ENCODE peak calls at places on chromosomes 13 and 19, in four cellular contexts. G is HepG2, N is K562, H is GM12878. S is an unnamed sample.

GRCh38 chr19:39817888-39818561 is 15.9 kb downstream of the DYRK1B start:
- DNase-seq in G (no peak), N (no peak), H (no peak), S (no peak)

GRCh38 chr13:38686635-38687245 is at the start of gene FREM2:
- DNase-seq in G (no peak), N (no peak), H (no peak), S (peak)

GRCh38 chr19:16325161-16325527 is 518 bp downstream of the KLF2 start:
- DNase-seq in G (no peak), N (peak), H (no peak), S (peak)

GRCh38 chr19:6730153-6730804 is 7.1 kb downstream of the GPR108 start:
- DNase-seq in G (peak), N (peak), H (no peak), S (peak)

GRCh38 chr13:76225815-76226489 is 589.8 kb downstream of the LMO7 start:
- DNase-seq in G (no peak), N (no peak), H (no peak), S (no peak)

GRCh38 chr13:40319699-40320586 is 346.5 kb downstream of the FOXO1 start:
- DNase-seq in G (no peak), N (no peak), H (no peak), S (no peak)

GRCh38 chr13:108572782-108573211 is 56.6 kb upstream of the MYO16 start:
- DNase-seq in G (no peak), N (peak), H (no peak), S (no peak)

GRCh38 chr13:87129602-87130300 is 541.4 kb upstream of the SLITRK5 start:
- DNase-seq in G (no peak), N (no peak), H (no peak), S (no peak)

GRCh38 chr13:98371624-98372023 is 194.6 kb upstream of the RNF113B start:
- DNase-seq in G (no peak), N (no peak), H (no peak), S (no peak)

GRCh38 chr19:18659281-18660050 is 22.6 kb downstream of the KLHL26 start:
- DNase-seq in G (no peak), N (no peak), H (no peak), S (no peak)

GRCh38 chr19:57269515-57270250 is 10.6 kb upstream of the ZNF460 start:
- DNase-seq in G (no peak), N (no peak), H (peak), S (no peak)

GRCh38 chr19:46659151-46660007 is 1.6 kb downstream of the DACT3 start:
- DNase-seq in G (no peak), N (peak), H (no peak), S (peak)

GRCh38 chr13:94009696-94010095 is 469.8 kb downstream of the DCT start:
- DNase-seq in G (no peak), N (no peak), H (no peak), S (no peak)
- TF ChIP-seq NR2C2 in G (no peak), N (no peak), H (no peak), S (no peak)

GRCh38 chr13:80237646-80238045 is 103.3 kb downstream of the SPRY2 start:
- DNase-seq in G (no peak), N (no peak), H (no peak), S (no peak)
- TF ChIP-seq NR2C2 in G (no peak), N (no peak), H (no peak), S (no peak)

DNA sequence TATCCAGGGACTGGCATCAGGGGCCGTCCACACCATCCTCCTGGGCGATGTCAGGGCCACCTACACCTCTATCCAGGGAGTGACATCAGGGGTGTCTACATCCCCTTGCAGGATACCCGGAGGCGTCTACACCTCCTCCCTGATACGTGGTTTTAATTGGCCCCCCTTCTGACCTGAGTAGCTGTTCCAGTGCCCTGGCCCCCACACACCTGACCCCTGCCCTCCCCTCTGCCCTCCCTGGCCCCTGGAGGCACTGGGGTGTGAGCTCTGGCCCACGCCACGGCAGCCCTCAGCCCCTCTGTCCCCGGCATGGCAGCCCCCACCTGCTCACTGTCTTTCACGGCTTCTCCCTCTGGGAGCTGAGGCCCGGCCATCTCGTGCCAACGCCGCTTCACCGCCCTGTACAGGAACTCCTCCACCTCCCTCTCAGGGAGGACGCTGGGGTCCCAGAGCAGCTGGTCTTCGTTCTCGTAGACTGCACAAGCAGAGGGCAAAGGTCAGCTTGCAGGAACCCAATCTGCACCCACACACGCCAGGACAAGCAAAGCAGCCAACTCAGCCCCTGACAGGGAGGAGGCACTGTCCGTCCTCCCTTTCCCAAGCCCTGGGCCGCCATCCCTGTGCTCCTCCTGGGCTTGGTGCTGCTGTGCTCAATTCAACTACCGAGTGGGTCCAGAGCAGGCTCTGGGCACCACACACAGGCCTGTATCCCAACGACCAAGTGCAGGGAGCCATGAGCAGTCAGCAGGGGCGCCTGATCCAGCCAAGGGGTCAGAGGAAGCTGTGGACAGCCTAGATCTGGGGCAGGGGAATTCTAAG is 22.2 kb upstream of the PLPP2 start:
- DNase-seq in G (no peak), N (no peak), H (no peak), S (no peak)
- TF ChIP-seq NR2C2 in G (no peak), N (no peak), H (no peak), S (no peak)

GRCh38 chr19:50647879-50648615 is 1.2 kb upstream of the C19orf81 start:
- DNase-seq in G (no peak), N (no peak), H (peak), S (no peak)

GRCh38 chr19:50652722-50653121 is 3.5 kb downstream of the C19orf81 start:
- DNase-seq in G (no peak), N (no peak), H (no peak), S (no peak)

GRCh38 chr19:50651174-50651573 is 1.9 kb downstream of the C19orf81 start:
- DNase-seq in G (no peak), N (no peak), H (no peak), S (no peak)

GRCh38 chr19:50648659-50649058 is 586 bp upstream of the C19orf81 start:
- DNase-seq in G (no peak), N (no peak), H (no peak), S (no peak)

DNA sequence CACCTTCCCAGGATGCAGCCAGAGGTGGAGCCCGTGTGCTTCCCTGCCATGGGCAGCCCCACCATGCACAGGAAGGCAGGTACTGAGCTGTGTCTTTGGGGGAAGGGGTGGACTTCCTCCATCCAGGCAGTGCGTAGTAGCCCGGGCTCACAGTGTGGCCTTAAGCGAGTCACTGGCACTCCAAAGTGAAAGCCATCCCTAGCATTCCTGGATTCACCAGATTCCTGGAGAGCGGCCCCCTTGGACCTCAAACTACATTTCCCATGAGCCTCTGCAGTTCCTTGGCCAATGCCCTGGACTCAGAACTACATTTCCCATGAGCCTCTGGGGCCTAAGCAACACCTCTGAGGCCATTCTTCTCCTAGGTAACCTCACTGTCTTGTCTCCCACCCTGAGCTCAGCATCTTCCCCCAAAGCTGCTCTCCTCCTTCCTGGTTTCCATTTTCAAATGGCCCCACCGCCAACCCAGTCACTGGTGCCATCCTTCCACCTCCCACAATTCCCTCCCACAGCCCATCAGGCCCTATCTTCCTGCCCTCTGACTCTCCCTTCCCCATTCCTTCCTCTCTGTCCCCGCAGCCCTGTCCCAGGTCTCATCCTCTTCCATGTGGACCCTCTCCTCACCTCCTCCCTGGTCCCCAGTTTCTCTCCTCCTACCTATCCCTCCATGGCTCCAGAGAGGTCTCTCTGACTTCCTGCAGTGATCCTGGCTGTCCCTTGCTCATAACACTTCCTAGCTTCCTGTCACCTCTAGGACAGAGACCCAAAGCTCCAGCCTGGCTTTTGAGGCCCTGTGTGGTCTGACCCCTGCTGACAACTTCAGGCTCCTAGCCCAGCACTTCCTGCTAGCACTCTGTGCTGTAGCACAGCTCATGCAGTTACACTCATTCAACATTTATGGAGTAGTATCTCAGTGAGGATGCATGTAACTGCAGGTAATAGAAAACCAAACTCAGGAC is at the start of gene C19orf81:
- DNase-seq in G (no peak), N (peak), H (no peak), S (peak)
- TF ChIP-seq NR2C2 in G (no peak), N (peak), H (no peak), S (no peak)

GRCh38 chr13:96940961-96941360 is 53.3 kb downstream of the OXGR1 start:
- DNase-seq in G (no peak), N (no peak), H (no peak), S (no peak)
- TF ChIP-seq NR2C2 in G (no peak), N (no peak), H (no peak), S (no peak)

GRCh38 chr13:64591981-64592380 is 2638.2 kb downstream of the PCDH9 start:
- DNase-seq in G (no peak), N (no peak), H (no peak), S (no peak)
- TF ChIP-seq NR2C2 in G (no peak), N (no peak), H (no peak), S (no peak)

DNA sequence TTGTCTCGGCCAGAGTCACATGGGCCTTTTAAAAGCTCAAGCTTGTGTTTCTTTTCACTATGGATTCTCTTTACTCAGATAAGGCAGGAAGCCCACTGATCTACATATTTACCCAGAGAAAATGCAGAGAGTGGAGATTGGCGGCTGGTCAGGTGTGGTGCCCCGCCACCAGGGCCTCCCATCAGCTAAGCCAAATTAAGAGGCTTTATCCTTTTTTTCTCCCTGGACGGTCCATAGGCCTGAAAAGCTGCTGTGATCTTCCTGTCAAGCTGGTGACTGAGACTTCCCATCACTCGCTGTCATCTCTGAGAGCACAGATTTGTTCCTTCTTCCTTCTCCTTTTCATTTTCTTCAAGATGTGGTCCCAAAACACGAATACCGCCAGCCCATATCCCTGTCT is 1.9 kb downstream of the SAFB start:
- DNase-seq in G (no peak), N (no peak), H (no peak), S (no peak)
- TF ChIP-seq NR2C2 in G (no peak), N (no peak), H (no peak), S (no peak)

S was measured in WTC11.